ENCODE peak calls at places on chromosomes 3 and 15, in five cellular contexts. G is NB4, K is suprapubic skin, M is uterus, N is Peyer's patch. B is an unnamed sample.

GRCh38 chr15:59223736-59224135 is 17.1 kb downstream of the LDHAL6B start:
- DNase-seq in G (no peak), K (no peak), M (no peak), N (no peak), B (no peak)

GRCh38 chr3:134640872-134641470 is 9.9 kb downstream of the KY start:
- DNase-seq in G (peak), N (no peak), M (no peak), K (peak), B (no peak)

GRCh38 chr3:34140606-34141005 is 342.2 kb downstream of the PDCD6IP start:
- DNase-seq in G (no peak), N (no peak), M (no peak), K (no peak), B (no peak)

GRCh38 chr15:31021067-31021665 is 29.7 kb upstream of the MTMR10 start:
- DNase-seq in M (no peak), G (no peak), N (no peak), K (no peak), B (no peak)

GRCh38 chr3:9901967-9902366 is 681 bp upstream of the IL17RE start:
- DNase-seq in N (no peak), K (no peak), G (peak), M (no peak), B (no peak)

GRCh38 chr3:171313702-171314101 is 146.5 kb downstream of the TNIK start:
- DNase-seq in K (no peak), M (no peak), N (no peak), G (no peak), B (no peak)

GRCh38 chr15:23574742-23575141 is 9.3 kb downstream of the MKRN3 start:
- DNase-seq in M (no peak), G (no peak), K (no peak), N (no peak), B (no peak)

GRCh38 chr3:47579875-47580274 is 1.2 kb upstream of the CSPG5 start:
- DNase-seq in N (no peak), M (no peak), K (no peak), G (no peak), B (no peak)

GRCh38 chr15:48862705-48863104 is 15.2 kb upstream of the EID1 start:
- DNase-seq in M (no peak), N (no peak), G (peak), K (no peak), B (no peak)

GRCh38 chr3:71372911-71373637 is 210.5 kb downstream of the FOXP1 start:
- DNase-seq in M (no peak), K (no peak), G (no peak), N (no peak), B (no peak)

GRCh38 chr3:187746479-187747335 is 1.4 kb upstream of the BCL6 start:
- DNase-seq in M (no peak), G (no peak), K (no peak), N (no peak), B (no peak)
- H3K4me3 ChIP-seq in M (peak), G (no peak), K (peak), N (no peak), B (peak)

GRCh38 chr3:183536238-183536880 is 19.1 kb downstream of the KLHL6 start:
- DNase-seq in N (peak), K (no peak), G (peak), M (no peak), B (no peak)
- TF ChIP-seq CTCF in N (no peak), K (no peak), G (no peak), M (no peak), B (no peak)

GRCh38 chr3:58235970-58236369 is 1.6 kb upstream of the ABHD6 start:
- DNase-seq in N (no peak), K (no peak), M (no peak), G (no peak), B (no peak)
- H3K4me3 ChIP-seq in N (no peak), K (no peak), M (no peak), G (no peak), B (no peak)

GRCh38 chr3:197456271-197457091 is 99.3 kb downstream of the BDH1 start:
- DNase-seq in N (peak), M (peak), G (peak), K (peak), B (peak)

GRCh38 chr3:197450295-197450694 is 105.5 kb downstream of the BDH1 start:
- DNase-seq in M (no peak), K (no peak), G (no peak), N (no peak), B (no peak)

GRCh38 chr3:197458179-197458707 is 97.5 kb downstream of the BDH1 start:
- DNase-seq in K (no peak), N (no peak), M (no peak), G (peak), B (no peak)

GRCh38 chr3:197458906-197459470 is 96.8 kb downstream of the BDH1 start:
- DNase-seq in K (no peak), G (no peak), M (no peak), N (no peak), B (no peak)

DNA sequence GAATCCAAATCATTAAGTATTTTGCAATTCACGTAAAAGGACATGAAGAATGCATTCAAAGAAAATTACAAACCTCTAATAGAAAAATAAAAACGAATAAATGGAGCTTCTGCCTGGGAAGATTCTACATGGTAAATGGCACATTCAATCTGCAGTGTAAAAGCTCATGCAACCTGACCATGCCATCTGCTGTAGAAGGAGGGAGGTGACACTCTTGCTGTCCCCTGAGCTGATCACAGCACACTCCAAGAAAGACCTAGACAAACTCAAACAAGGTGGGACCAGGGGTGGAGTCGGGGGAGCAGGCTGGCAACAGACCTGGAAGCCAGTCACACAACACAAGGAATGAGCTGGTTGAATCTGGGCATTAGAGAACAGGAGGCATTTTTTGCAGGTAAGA is 101.8 kb downstream of the BDH1 start:
- DNase-seq in N (no peak), K (no peak), M (no peak), G (peak), B (no peak)
- TF ChIP-seq CTCF in N (peak), K (peak), M (no peak), G (peak), B (peak)

GRCh38 chr3:73623316-73623715 is 1.4 kb downstream of the PDZRN3 start:
- DNase-seq in K (no peak), N (no peak), M (no peak), G (no peak), B (no peak)
- H3K4me3 ChIP-seq in K (peak), N (peak), M (peak), G (no peak), B (peak)

GRCh38 chr3:157633241-157633640 is 130.0 kb upstream of the VEPH1 start:
- DNase-seq in N (no peak), G (no peak), K (no peak), M (no peak), B (no peak)
- TF ChIP-seq CTCF in N (no peak), G (no peak), K (no peak), M (no peak), B (no peak)

DNA sequence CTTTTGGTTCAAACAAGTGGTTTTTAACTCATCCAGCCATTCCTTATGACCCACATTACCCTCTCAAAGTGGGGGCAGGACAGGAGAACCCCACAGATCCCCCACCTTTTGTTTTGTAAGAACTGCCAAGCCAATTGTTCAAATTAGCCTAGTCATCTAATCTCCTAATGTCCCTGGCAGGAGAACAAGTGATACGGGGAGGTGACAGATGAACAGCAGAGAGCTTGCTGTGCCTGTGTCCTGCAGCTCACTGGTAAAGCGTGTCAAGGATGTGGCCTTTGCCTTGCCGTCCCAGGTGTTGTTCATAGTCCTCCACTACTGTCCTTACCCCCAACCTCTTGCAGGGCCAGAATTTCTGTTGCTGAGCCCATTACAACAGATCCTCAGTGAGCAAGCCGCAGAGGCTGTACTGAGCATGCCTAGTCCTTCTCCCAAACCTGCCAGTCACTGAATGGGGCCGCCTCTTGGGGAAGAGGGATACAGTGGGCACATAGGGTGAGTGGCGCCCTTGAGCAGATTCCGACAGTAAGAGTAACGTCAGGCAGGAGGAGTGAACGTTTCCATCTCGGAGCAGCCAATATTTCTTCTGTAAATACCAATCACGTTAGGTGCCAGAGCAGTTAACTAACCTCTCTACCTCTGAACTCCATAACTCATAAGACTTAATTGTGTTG is 87.3 kb downstream of the ITPR1 start:
- DNase-seq in G (no peak), N (no peak), M (peak), K (no peak), B (no peak)
- H3K4me3 ChIP-seq in G (no peak), N (no peak), M (no peak), K (no peak), B (no peak)

DNA sequence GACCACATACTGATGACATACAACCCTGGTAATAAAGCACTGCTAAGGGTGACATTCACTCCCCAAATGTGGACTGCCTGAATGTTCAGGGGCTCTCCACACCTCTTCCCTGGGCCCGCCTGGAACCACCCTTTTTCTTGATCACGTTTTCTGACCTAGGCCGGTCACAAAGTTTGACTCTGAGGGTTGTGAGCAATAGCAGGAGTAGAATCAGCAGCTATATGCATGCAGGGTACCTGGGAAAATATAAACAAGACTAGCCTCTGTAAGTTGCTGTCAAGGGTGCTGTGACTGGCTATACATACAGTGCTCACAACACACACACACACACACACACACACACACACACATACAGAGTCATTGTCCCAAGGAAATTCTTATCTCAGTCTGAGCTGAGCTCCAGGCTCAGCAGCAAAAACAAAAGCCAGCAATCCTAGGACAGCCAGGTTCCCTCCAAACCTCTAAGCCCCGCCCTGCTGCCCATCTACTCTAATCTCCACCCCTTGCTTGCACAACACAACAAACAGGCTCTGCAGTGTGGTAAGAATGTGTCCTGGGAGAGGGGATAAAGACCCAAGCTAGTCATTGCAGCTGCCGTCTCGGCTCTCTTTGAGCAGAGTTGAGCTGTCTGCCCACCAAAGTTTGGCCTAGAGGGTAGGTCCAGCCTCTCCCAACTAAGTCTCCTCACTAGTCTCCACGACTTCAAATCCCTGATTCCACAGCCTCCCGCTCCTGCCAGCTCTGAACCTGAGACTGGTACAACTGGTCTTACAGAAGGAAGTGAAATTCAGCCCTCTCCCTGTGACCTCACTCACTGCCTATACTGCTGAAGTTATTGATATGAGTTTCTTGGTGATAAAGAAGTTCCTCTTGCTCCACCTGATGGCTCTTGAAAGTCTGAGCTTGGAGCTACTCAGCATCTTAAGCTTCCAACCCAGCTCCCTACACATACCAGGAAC is 2.2 kb downstream of the BMF start:
- DNase-seq in G (peak), N (peak), K (peak), M (peak), B (no peak)
- TF ChIP-seq CTCF in G (peak), N (peak), K (no peak), M (peak), B (no peak)

GRCh38 chr3:11154953-11155325 is 646 bp downstream of the HRH1 start:
- DNase-seq in N (no peak), M (peak), K (no peak), G (no peak), B (no peak)
- H3K4me3 ChIP-seq in N (peak), M (peak), K (peak), G (no peak), B (peak)

DNA sequence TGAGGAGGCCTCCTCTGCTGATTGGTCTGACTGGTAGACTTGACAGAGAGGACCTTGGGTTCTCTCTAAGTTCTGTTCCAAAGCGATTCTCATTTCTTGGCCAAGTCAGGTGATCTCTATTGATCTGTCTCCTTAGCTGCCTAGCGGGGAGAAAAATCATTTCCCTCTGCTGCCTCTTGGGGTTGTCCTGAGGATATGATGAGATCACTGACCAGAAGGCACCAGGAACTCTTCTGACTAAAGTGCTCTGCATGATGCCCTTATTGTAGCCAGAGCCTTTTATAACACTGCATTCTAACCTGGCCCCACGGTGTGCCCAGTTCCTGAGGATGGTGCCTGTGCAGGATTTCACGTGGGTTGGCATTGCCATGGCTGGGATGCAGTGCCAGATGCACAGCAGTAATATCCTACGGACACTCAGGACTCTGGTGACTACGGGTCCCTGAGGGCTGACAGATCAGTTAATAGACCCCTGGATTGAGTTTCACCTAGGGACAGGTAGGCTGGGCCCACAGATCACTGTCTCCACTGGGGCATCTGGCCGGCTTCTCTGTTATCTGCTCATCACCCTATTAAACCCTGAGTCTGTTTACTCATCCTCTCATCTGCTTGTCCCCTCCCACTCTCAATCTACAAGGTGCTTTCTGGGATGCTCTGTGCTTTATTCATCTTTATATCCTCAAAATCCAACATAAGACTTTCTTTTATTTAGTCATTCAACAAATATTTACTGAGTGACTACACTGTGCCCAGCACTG is 3.9 kb upstream of the HEG1 start:
- DNase-seq in N (no peak), G (no peak), M (no peak), K (no peak), B (no peak)
- TF ChIP-seq CTCF in N (no peak), G (no peak), M (no peak), K (no peak), B (peak)

B was measured in astrocyte of the cerebellum.